ENCODE peak calls at places on chromosome 9, in seven cellular contexts. L is uterus, D is IMR-90, O is right lobe of liver, G is heart left ventricle, C is stomach, F is body of pancreas. W is an unnamed sample.

GRCh38 chr9:68895741-68896478 is 118.0 kb downstream of the PRKACG start:
- DNase-seq in O (no peak), L (no peak), C (no peak), D (no peak), F (no peak), G (no peak), W (no peak)

GRCh38 chr9:131720330-131720729 is 19.5 kb downstream of the RAPGEF1 start:
- DNase-seq in G (no peak), D (no peak), F (no peak), C (no peak), O (no peak), L (no peak), W (no peak)

GRCh38 chr9:38160613-38161215 is 91.7 kb upstream of the SHB start:
- DNase-seq in F (peak), O (no peak), G (peak), C (peak), L (peak), D (peak), W (peak)

GRCh38 chr9:127721391-127721821 is 5.5 kb downstream of the TTC16 start:
- DNase-seq in F (no peak), D (no peak), O (no peak), L (no peak), G (no peak), C (no peak), W (peak)

GRCh38 chr9:124242331-124243194 is 15.2 kb upstream of the NEK6 start:
- DNase-seq in O (no peak), L (no peak), G (peak), D (peak), C (no peak), F (no peak), W (no peak)

GRCh38 chr9:80550181-80550580 is 978.4 kb downstream of the TLE4 start:
- DNase-seq in O (no peak), C (no peak), L (no peak), F (no peak), G (no peak), D (no peak), W (no peak)

GRCh38 chr9:135061441-135061840 is 26.0 kb upstream of the OLFM1 start:
- DNase-seq in D (no peak), C (peak), F (no peak), L (no peak), O (no peak), G (no peak), W (no peak)

GRCh38 chr9:33125441-33125840 is 41.7 kb downstream of the B4GALT1 start:
- DNase-seq in G (no peak), D (no peak), F (no peak), L (no peak), O (no peak), C (no peak), W (no peak)

GRCh38 chr9:74946686-74947085 is 6.0 kb downstream of the C9orf40 start:
- DNase-seq in L (no peak), D (no peak), O (no peak), F (no peak), G (no peak), C (no peak), W (no peak)

GRCh38 chr9:112170235-112170634 is 4.9 kb downstream of the SUSD1 start:
- DNase-seq in C (peak), D (no peak), L (no peak), O (no peak), G (no peak), F (peak), W (no peak)

GRCh38 chr9:2545881-2546490 is 75.6 kb upstream of the VLDLR start:
- DNase-seq in O (no peak), C (no peak), L (no peak), F (no peak), D (no peak), G (no peak), W (no peak)

GRCh38 chr9:131698715-131699053 is 41.2 kb downstream of the RAPGEF1 start:
- DNase-seq in F (no peak), G (no peak), C (no peak), D (no peak), L (no peak), O (no peak), W (no peak)

GRCh38 chr9:122785269-122785668 is 3.5 kb upstream of the OR5C1 start:
- DNase-seq in O (no peak), L (no peak), F (no peak), C (no peak), D (peak), G (no peak), W (no peak)

GRCh38 chr9:36870960-36871359 is 163.1 kb downstream of the PAX5 start:
- DNase-seq in F (peak), O (peak), D (no peak), L (no peak), G (no peak), C (peak), W (no peak)

GRCh38 chr9:134575103-134575816 is 66.3 kb upstream of the COL5A1 start:
- DNase-seq in O (no peak), G (no peak), D (no peak), L (no peak), F (no peak), C (peak), W (no peak)

GRCh38 chr9:93452710-93453046 is 703 bp downstream of the FAM120AOS start:
- DNase-seq in L (no peak), D (no peak), C (peak), F (peak), G (peak), O (no peak), W (no peak)

GRCh38 chr9:70411141-70411929 is 3.1 kb downstream of the KLF9 start:
- DNase-seq in F (peak), G (peak), C (peak), L (peak), O (peak), D (peak), W (peak)

GRCh38 chr9:70411930-70412677 is 2.4 kb downstream of the KLF9 start:
- DNase-seq in L (peak), D (peak), F (peak), G (peak), O (peak), C (peak), W (peak)

GRCh38 chr9:70413798-70414775 is at the start of gene KLF9:
- DNase-seq in F (peak), L (peak), D (peak), O (peak), G (peak), C (peak), W (peak)

GRCh38 chr9:70413427-70413797 is 1.0 kb downstream of the KLF9 start:
- DNase-seq in L (no peak), D (no peak), G (no peak), C (no peak), O (no peak), F (no peak), W (peak)

DNA sequence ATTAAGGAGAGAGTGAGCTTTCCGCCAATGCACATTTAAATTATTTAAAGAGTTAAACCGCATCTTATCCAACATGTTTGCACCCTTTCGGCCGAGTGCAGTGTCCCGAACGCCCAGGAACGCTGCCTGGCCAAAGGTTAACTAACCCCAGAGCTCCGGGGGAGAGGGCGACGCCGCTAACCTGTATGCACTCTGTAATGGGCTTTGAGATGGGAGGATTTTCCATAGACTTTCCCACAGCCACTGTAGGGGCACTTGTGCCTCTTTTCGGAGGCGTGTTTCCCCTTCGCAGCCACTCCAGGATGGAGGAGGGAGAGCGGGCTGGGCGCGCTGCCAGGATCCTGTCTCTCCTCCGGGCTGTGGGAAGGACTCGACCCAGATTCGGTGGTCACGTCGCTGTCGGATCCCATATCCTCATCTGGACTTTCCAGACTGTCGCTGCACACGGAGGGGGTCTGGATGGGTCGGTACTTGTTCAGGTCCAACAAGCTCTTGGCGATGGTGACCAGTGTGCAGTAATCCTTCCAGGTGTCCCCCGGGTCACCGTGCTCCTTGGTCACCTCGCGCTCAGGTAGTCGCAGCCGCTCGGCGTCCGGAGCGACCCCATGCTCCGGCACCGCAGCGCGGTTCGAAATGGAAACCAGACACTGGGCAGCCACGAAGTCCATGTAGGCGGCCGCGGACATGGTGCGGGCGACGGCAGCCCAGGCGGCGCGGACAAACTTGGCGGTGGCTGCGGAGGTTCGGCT is 1.6 kb downstream of the KLF9 start:
- DNase-seq in O (peak), F (peak), C (peak), G (peak), D (peak), L (peak), W (peak)
- TF ChIP-seq POLR2A in O (peak), F (no peak), C (no peak), G (no peak), D (peak), L (peak), W (no peak)

GRCh38 chr9:5628530-5629311 is at the start of gene RIC1:
- DNase-seq in L (peak), F (peak), O (peak), G (peak), C (peak), D (peak), W (peak)
- TF ChIP-seq POLR2A in L (peak), F (peak), O (peak), G (peak), C (no peak), D (peak), W (peak)

GRCh38 chr9:21295992-21296391 is 9.1 kb downstream of the IFNA5 start:
- DNase-seq in L (no peak), D (no peak), F (no peak), C (no peak), O (no peak), G (no peak), W (no peak)

GRCh38 chr9:21294325-21294724 is 10.8 kb downstream of the IFNA5 start:
- DNase-seq in G (no peak), L (no peak), D (peak), F (peak), C (no peak), O (no peak), W (peak)

GRCh38 chr9:21294904-21295538 is 10.1 kb downstream of the IFNA5 start:
- DNase-seq in F (no peak), O (no peak), L (no peak), C (no peak), D (no peak), G (no peak), W (no peak)
- TF ChIP-seq POLR2A in F (no peak), O (no peak), L (no peak), C (no peak), D (no peak), G (no peak), W (no peak)

GRCh38 chr9:35664531-35665470 is at the start of gene ARHGEF39:
- DNase-seq in G (peak), D (peak), O (peak), L (peak), C (peak), F (peak), W (peak)
- TF ChIP-seq POLR2A in G (no peak), D (peak), O (peak), L (peak), C (no peak), F (peak), W (peak)

GRCh38 chr9:115770521-115770920 is 383.1 kb upstream of the PAPPA start:
- DNase-seq in O (no peak), L (no peak), D (no peak), C (no peak), G (no peak), F (no peak), W (no peak)
- TF ChIP-seq POLR2A in O (no peak), L (no peak), D (no peak), C (no peak), G (no peak), F (no peak), W (no peak)

W was measured in H54.